ENCODE peak calls at places on chromosomes 12 and 14, in four cellular contexts. One of them, this sample, is unnamed.

GRCh38 chr12:66879392-66879791 is 200.5 kb upstream of the GRIP1 start:
- DNase-seq in brain microvascular endothelial cell: no peak
- DNase-seq in AG04450: no peak
- DNase-seq in astrocyte of the spinal cord: no peak
- DNase-seq in this sample: no peak

GRCh38 chr14:103730490-103731035 is 15.0 kb downstream of the ZFYVE21 start:
- DNase-seq in brain microvascular endothelial cell: no peak
- DNase-seq in AG04450: no peak
- DNase-seq in astrocyte of the spinal cord: no peak
- DNase-seq in this sample: no peak

GRCh38 chr12:54153586-54153985 is 35.2 kb downstream of the SMUG1 start:
- DNase-seq in brain microvascular endothelial cell: no peak
- DNase-seq in AG04450: no peak
- DNase-seq in astrocyte of the spinal cord: no peak
- DNase-seq in this sample: no peak

GRCh38 chr14:53399057-53399456 is 245.9 kb upstream of the DDHD1 start:
- DNase-seq in brain microvascular endothelial cell: peak
- DNase-seq in AG04450: no peak
- DNase-seq in astrocyte of the spinal cord: peak
- DNase-seq in this sample: no peak

GRCh38 chr12:55624056-55624455 is 12.6 kb upstream of the OR10P1 start:
- DNase-seq in brain microvascular endothelial cell: no peak
- DNase-seq in AG04450: no peak
- DNase-seq in astrocyte of the spinal cord: no peak
- DNase-seq in this sample: no peak

GRCh38 chr12:117472983-117473382 is 111.6 kb upstream of the NOS1 start:
- DNase-seq in brain microvascular endothelial cell: no peak
- DNase-seq in AG04450: no peak
- DNase-seq in astrocyte of the spinal cord: no peak
- DNase-seq in this sample: no peak

GRCh38 chr14:70018713-70019201 is 139.5 kb downstream of the SMOC1 start:
- DNase-seq in brain microvascular endothelial cell: no peak
- DNase-seq in AG04450: no peak
- DNase-seq in astrocyte of the spinal cord: peak
- DNase-seq in this sample: no peak

GRCh38 chr12:32566663-32567634 is 112.2 kb upstream of the DNM1L start:
- DNase-seq in brain microvascular endothelial cell: peak
- DNase-seq in AG04450: no peak
- DNase-seq in astrocyte of the spinal cord: no peak
- DNase-seq in this sample: no peak

GRCh38 chr14:33782923-33783322 is 168.0 kb downstream of the EGLN3 start:
- DNase-seq in brain microvascular endothelial cell: no peak
- DNase-seq in AG04450: no peak
- DNase-seq in astrocyte of the spinal cord: no peak
- DNase-seq in this sample: no peak

GRCh38 chr14:76867536-76868452 is 41.6 kb downstream of the LRRC74A start:
- DNase-seq in brain microvascular endothelial cell: no peak
- DNase-seq in AG04450: no peak
- DNase-seq in astrocyte of the spinal cord: no peak
- DNase-seq in this sample: no peak

GRCh38 chr12:29578731-29579130 is 81.2 kb upstream of the OVCH1 start:
- DNase-seq in brain microvascular endothelial cell: no peak
- DNase-seq in AG04450: no peak
- DNase-seq in astrocyte of the spinal cord: no peak
- DNase-seq in this sample: no peak

GRCh38 chr14:67331368-67332125 is 28.1 kb downstream of the ATP6V1D start:
- DNase-seq in brain microvascular endothelial cell: peak
- DNase-seq in AG04450: no peak
- DNase-seq in astrocyte of the spinal cord: peak
- DNase-seq in this sample: no peak

GRCh38 chr12:93736640-93737178 is 59.5 kb downstream of the CRADD start:
- DNase-seq in brain microvascular endothelial cell: no peak
- DNase-seq in AG04450: no peak
- DNase-seq in astrocyte of the spinal cord: no peak
- DNase-seq in this sample: no peak

GRCh38 chr14:59098377-59098776 is 90.1 kb upstream of the DAAM1 start:
- DNase-seq in brain microvascular endothelial cell: peak
- DNase-seq in AG04450: peak
- DNase-seq in astrocyte of the spinal cord: peak
- DNase-seq in this sample: no peak

GRCh38 chr12:47408171-47408871 is 297.5 kb downstream of the RPAP3 start:
- DNase-seq in brain microvascular endothelial cell: no peak
- DNase-seq in AG04450: no peak
- DNase-seq in astrocyte of the spinal cord: no peak
- DNase-seq in this sample: no peak

GRCh38 chr12:122860052-122860853 is 25.0 kb downstream of the HIP1R start:
- DNase-seq in brain microvascular endothelial cell: peak
- DNase-seq in AG04450: peak
- DNase-seq in astrocyte of the spinal cord: peak
- DNase-seq in this sample: no peak

GRCh38 chr14:68462683-68463082 is 330.2 kb downstream of the ZFP36L1 start:
- DNase-seq in brain microvascular endothelial cell: no peak
- DNase-seq in AG04450: no peak
- DNase-seq in astrocyte of the spinal cord: no peak
- DNase-seq in this sample: no peak

GRCh38 chr14:93956514-93957332 is 19.6 kb downstream of the ASB2 start:
- DNase-seq in brain microvascular endothelial cell: no peak
- DNase-seq in AG04450: no peak
- DNase-seq in astrocyte of the spinal cord: no peak
- DNase-seq in this sample: no peak

GRCh38 chr14:64061706-64062105 is 208.9 kb downstream of the SYNE2 start:
- DNase-seq in brain microvascular endothelial cell: no peak
- DNase-seq in AG04450: no peak
- DNase-seq in astrocyte of the spinal cord: no peak
- DNase-seq in this sample: no peak

GRCh38 chr12:8483081-8483479 is 27.3 kb downstream of the CLEC6A start:
- DNase-seq in brain microvascular endothelial cell: no peak
- DNase-seq in AG04450: no peak
- DNase-seq in astrocyte of the spinal cord: no peak
- DNase-seq in this sample: no peak

GRCh38 chr14:104184911-104185499 is 46.6 kb downstream of the KIF26A start:
- DNase-seq in brain microvascular endothelial cell: no peak
- DNase-seq in AG04450: no peak
- DNase-seq in astrocyte of the spinal cord: no peak
- DNase-seq in this sample: no peak

GRCh38 chr14:93984987-93985410 is 8.6 kb upstream of the ASB2 start:
- DNase-seq in brain microvascular endothelial cell: peak
- DNase-seq in AG04450: peak
- DNase-seq in astrocyte of the spinal cord: peak
- DNase-seq in this sample: peak

GRCh38 chr12:46492471-46493351 is 120.1 kb upstream of the SLC38A2 start:
- DNase-seq in brain microvascular endothelial cell: peak
- DNase-seq in AG04450: peak
- DNase-seq in astrocyte of the spinal cord: peak
- DNase-seq in this sample: no peak

GRCh38 chr12:15928345-15928744 is 17.2 kb downstream of the DERA start:
- DNase-seq in brain microvascular endothelial cell: peak
- DNase-seq in AG04450: peak
- DNase-seq in astrocyte of the spinal cord: peak
- DNase-seq in this sample: no peak

GRCh38 chr14:44914849-44915248 is 46.9 kb downstream of the KLHL28 start:
- DNase-seq in brain microvascular endothelial cell: no peak
- DNase-seq in AG04450: no peak
- DNase-seq in astrocyte of the spinal cord: peak
- DNase-seq in this sample: no peak

GRCh38 chr12:57591567-57592325 is 754 bp downstream of the PIP4K2C start:
- DNase-seq in brain microvascular endothelial cell: no peak
- DNase-seq in AG04450: no peak
- DNase-seq in astrocyte of the spinal cord: no peak
- DNase-seq in this sample: no peak

GRCh38 chr12:78674311-78675085 is 190.1 kb upstream of the SYT1 start:
- DNase-seq in brain microvascular endothelial cell: peak
- DNase-seq in AG04450: no peak
- DNase-seq in astrocyte of the spinal cord: peak
- DNase-seq in this sample: peak

GRCh38 chr14:33210304-33210703 is 271.6 kb downstream of the NPAS3 start:
- DNase-seq in brain microvascular endothelial cell: peak
- DNase-seq in AG04450: no peak
- DNase-seq in astrocyte of the spinal cord: peak
- DNase-seq in this sample: no peak

GRCh38 chr12:98595152-98595988 is 1.9 kb downstream of the SLC25A3 start:
- DNase-seq in brain microvascular endothelial cell: peak
- DNase-seq in AG04450: peak
- DNase-seq in astrocyte of the spinal cord: peak
- DNase-seq in this sample: peak

GRCh38 chr14:106625181-106625580 is 1098.8 kb downstream of the TMEM121 start:
- DNase-seq in brain microvascular endothelial cell: no peak
- DNase-seq in AG04450: no peak
- DNase-seq in astrocyte of the spinal cord: no peak
- DNase-seq in this sample: no peak

GRCh38 chr12:59820594-59821011 is 224.8 kb downstream of the SLC16A7 start:
- DNase-seq in brain microvascular endothelial cell: no peak
- DNase-seq in AG04450: peak
- DNase-seq in astrocyte of the spinal cord: no peak
- DNase-seq in this sample: no peak

GRCh38 chr14:31263485-31264133 is 56.0 kb upstream of the HECTD1 start:
- DNase-seq in brain microvascular endothelial cell: peak
- DNase-seq in AG04450: peak
- DNase-seq in astrocyte of the spinal cord: peak
- DNase-seq in this sample: peak

GRCh38 chr12:11718768-11719253 is 69.3 kb downstream of the ETV6 start:
- DNase-seq in brain microvascular endothelial cell: peak
- DNase-seq in AG04450: no peak
- DNase-seq in astrocyte of the spinal cord: peak
- DNase-seq in this sample: peak

GRCh38 chr12:13982010-13982409 is 608 bp upstream of the GRIN2B start:
- DNase-seq in brain microvascular endothelial cell: no peak
- DNase-seq in AG04450: no peak
- DNase-seq in astrocyte of the spinal cord: no peak
- DNase-seq in this sample: no peak

GRCh38 chr12:71158361-71158882 is 623 bp upstream of the TSPAN8 start:
- DNase-seq in brain microvascular endothelial cell: no peak
- DNase-seq in AG04450: no peak
- DNase-seq in astrocyte of the spinal cord: no peak
- DNase-seq in this sample: no peak

GRCh38 chr12:45989277-45989856 is 1.0 kb downstream of the SCAF11 start:
- DNase-seq in brain microvascular endothelial cell: no peak
- DNase-seq in AG04450: no peak
- DNase-seq in astrocyte of the spinal cord: no peak
- DNase-seq in this sample: no peak

DNA sequence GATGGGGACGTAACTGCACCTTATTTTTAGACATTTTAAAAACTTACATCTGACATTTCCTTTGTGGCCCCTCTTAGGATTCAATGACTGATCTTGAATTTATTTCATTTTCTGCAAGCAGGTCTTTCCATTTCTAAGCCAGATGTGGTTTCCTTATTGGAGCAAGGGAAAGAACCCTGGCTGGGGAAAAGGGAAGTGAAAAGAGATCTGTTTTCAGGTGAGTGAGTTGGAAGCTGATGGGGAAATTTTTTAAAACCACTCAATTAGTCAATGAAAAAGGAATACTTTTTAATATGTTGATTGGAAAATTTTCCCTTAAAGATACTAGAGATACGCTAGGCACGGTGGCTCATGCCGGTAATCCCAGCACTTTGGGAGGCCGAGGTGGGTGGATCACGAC is 2.6 kb downstream of the ZNF140 start:
- DNase-seq in brain microvascular endothelial cell: no peak
- DNase-seq in AG04450: no peak
- DNase-seq in astrocyte of the spinal cord: no peak
- DNase-seq in this sample: no peak
- H3K4me3 ChIP-seq in brain microvascular endothelial cell: no peak
- H3K4me3 ChIP-seq in AG04450: no peak
- H3K4me3 ChIP-seq in astrocyte of the spinal cord: no peak
- H3K4me3 ChIP-seq in this sample: no peak

DNA sequence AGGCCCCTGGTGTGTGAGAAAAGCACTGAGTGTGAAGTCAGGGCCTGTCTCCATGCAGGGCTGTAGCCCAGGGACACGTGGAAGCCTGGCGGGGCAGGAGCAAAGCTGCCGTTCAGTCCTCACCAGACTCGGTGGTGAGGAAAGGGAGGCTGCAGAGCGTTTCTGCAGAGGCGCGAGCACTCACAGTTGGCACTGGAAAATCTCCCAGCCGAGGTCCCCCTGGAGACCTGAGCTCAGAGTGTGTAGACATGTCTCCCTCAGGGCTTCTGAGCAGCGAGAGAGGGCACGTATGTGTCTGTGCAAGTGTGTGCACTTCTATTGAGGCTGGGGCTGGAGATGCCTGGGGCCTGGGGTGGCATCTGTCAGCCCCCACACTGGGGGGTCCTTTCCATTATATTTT is 11.0 kb upstream of the HHIPL1 start:
- DNase-seq in brain microvascular endothelial cell: no peak
- DNase-seq in AG04450: no peak
- DNase-seq in astrocyte of the spinal cord: no peak
- DNase-seq in this sample: no peak
- H3K4me3 ChIP-seq in brain microvascular endothelial cell: no peak
- H3K4me3 ChIP-seq in AG04450: no peak
- H3K4me3 ChIP-seq in astrocyte of the spinal cord: no peak
- H3K4me3 ChIP-seq in this sample: no peak

DNA sequence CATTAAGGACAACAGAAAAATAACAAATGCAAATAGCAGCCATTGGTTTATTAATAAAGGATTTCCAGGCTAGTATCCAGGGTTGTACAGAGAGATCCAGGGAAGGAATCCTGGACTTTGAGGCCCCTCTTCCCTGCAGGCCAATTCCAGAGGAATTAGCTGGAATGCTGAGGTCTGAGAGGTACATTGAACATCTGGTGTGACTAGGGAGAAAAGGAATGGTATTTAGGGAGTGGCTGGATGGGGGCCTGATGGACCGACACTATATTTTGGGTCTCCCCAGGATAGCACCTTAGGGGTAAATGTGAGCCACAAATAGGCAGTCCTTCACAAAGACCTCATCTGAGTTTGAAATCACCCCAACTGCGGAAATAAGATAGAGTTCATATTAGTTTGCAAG is 924.5 kb downstream of the AACS start:
- DNase-seq in brain microvascular endothelial cell: no peak
- DNase-seq in AG04450: no peak
- DNase-seq in astrocyte of the spinal cord: no peak
- DNase-seq in this sample: no peak
- H3K4me3 ChIP-seq in brain microvascular endothelial cell: no peak
- H3K4me3 ChIP-seq in AG04450: no peak
- H3K4me3 ChIP-seq in astrocyte of the spinal cord: no peak
- H3K4me3 ChIP-seq in this sample: no peak

GRCh38 chr12:44446181-44446580 is 429.9 kb downstream of the NELL2 start:
- DNase-seq in brain microvascular endothelial cell: no peak
- DNase-seq in AG04450: no peak
- DNase-seq in astrocyte of the spinal cord: no peak
- DNase-seq in this sample: no peak
- H3K4me3 ChIP-seq in brain microvascular endothelial cell: no peak
- H3K4me3 ChIP-seq in AG04450: no peak
- H3K4me3 ChIP-seq in astrocyte of the spinal cord: no peak
- H3K4me3 ChIP-seq in this sample: no peak

This sample was measured in retinal pigment epithelial cell.